ENCODE peak calls at places on chromosomes 16 and 17, in seven cellular contexts. One of them, this sample, is unnamed.

GRCh38 chr17:55308613-55309332 is 44.0 kb downstream of the HLF start:
- DNase-seq in RPMI7951: no peak
- DNase-seq in renal cortical epithelial cell: no peak
- DNase-seq in erythroblast: no peak
- DNase-seq in amniotic stem cell: no peak
- DNase-seq in activated T-cell treated with anti-CD3 and anti-CD28 coated beads, Interleukin-2, amount 50 U/mL, for 4 hours: no peak
- DNase-seq in HFFc6: no peak
- DNase-seq in this sample: no peak

GRCh38 chr17:79832211-79833109 is 6.8 kb downstream of the CBX4 start:
- DNase-seq in renal cortical epithelial cell: no peak
- DNase-seq in amniotic stem cell: no peak
- DNase-seq in erythroblast: no peak
- DNase-seq in activated T-cell treated with anti-CD3 and anti-CD28 coated beads, Interleukin-2, amount 50 U/mL, for 4 hours: no peak
- DNase-seq in RPMI7951: peak
- DNase-seq in HFFc6: no peak
- DNase-seq in this sample: no peak

GRCh38 chr16:84643180-84643583 is 5.1 kb upstream of the KLHL36 start:
- DNase-seq in activated T-cell treated with anti-CD3 and anti-CD28 coated beads, Interleukin-2, amount 50 U/mL, for 4 hours: no peak
- DNase-seq in erythroblast: no peak
- DNase-seq in amniotic stem cell: peak
- DNase-seq in RPMI7951: peak
- DNase-seq in HFFc6: peak
- DNase-seq in renal cortical epithelial cell: peak
- DNase-seq in this sample: peak

GRCh38 chr17:79842136-79842655 is 3.0 kb upstream of the CBX4 start:
- DNase-seq in HFFc6: no peak
- DNase-seq in erythroblast: no peak
- DNase-seq in RPMI7951: no peak
- DNase-seq in renal cortical epithelial cell: no peak
- DNase-seq in activated T-cell treated with anti-CD3 and anti-CD28 coated beads, Interleukin-2, amount 50 U/mL, for 4 hours: no peak
- DNase-seq in amniotic stem cell: no peak
- DNase-seq in this sample: no peak

GRCh38 chr16:56312556-56312955 is 112.8 kb downstream of the AMFR start:
- DNase-seq in erythroblast: no peak
- DNase-seq in amniotic stem cell: no peak
- DNase-seq in renal cortical epithelial cell: no peak
- DNase-seq in activated T-cell treated with anti-CD3 and anti-CD28 coated beads, Interleukin-2, amount 50 U/mL, for 4 hours: no peak
- DNase-seq in RPMI7951: no peak
- DNase-seq in HFFc6: no peak
- DNase-seq in this sample: no peak

GRCh38 chr17:10429416-10430045 is 7.8 kb upstream of the MYH8 start:
- DNase-seq in activated T-cell treated with anti-CD3 and anti-CD28 coated beads, Interleukin-2, amount 50 U/mL, for 4 hours: no peak
- DNase-seq in renal cortical epithelial cell: no peak
- DNase-seq in HFFc6: peak
- DNase-seq in amniotic stem cell: no peak
- DNase-seq in erythroblast: no peak
- DNase-seq in RPMI7951: no peak
- DNase-seq in this sample: no peak

GRCh38 chr17:47078801-47079200 is 99.7 kb upstream of the RPRML start:
- DNase-seq in erythroblast: no peak
- DNase-seq in amniotic stem cell: no peak
- DNase-seq in activated T-cell treated with anti-CD3 and anti-CD28 coated beads, Interleukin-2, amount 50 U/mL, for 4 hours: no peak
- DNase-seq in renal cortical epithelial cell: no peak
- DNase-seq in HFFc6: no peak
- DNase-seq in RPMI7951: no peak
- DNase-seq in this sample: no peak

GRCh38 chr17:70492368-70492767 is 323.0 kb downstream of the KCNJ2 start:
- DNase-seq in HFFc6: no peak
- DNase-seq in activated T-cell treated with anti-CD3 and anti-CD28 coated beads, Interleukin-2, amount 50 U/mL, for 4 hours: no peak
- DNase-seq in erythroblast: no peak
- DNase-seq in RPMI7951: no peak
- DNase-seq in renal cortical epithelial cell: no peak
- DNase-seq in amniotic stem cell: no peak
- DNase-seq in this sample: no peak

GRCh38 chr16:73473713-73474112 is 425.8 kb upstream of the ZFHX3 start:
- DNase-seq in RPMI7951: no peak
- DNase-seq in erythroblast: no peak
- DNase-seq in amniotic stem cell: no peak
- DNase-seq in activated T-cell treated with anti-CD3 and anti-CD28 coated beads, Interleukin-2, amount 50 U/mL, for 4 hours: no peak
- DNase-seq in HFFc6: no peak
- DNase-seq in renal cortical epithelial cell: no peak
- DNase-seq in this sample: no peak

GRCh38 chr17:75267146-75267402 is 4.0 kb downstream of the MIF4GD start:
- DNase-seq in erythroblast: no peak
- DNase-seq in HFFc6: no peak
- DNase-seq in RPMI7951: no peak
- DNase-seq in renal cortical epithelial cell: no peak
- DNase-seq in amniotic stem cell: no peak
- DNase-seq in activated T-cell treated with anti-CD3 and anti-CD28 coated beads, Interleukin-2, amount 50 U/mL, for 4 hours: no peak
- DNase-seq in this sample: no peak

GRCh38 chr17:40416671-40417070 is 1.0 kb downstream of the TOP2A start:
- DNase-seq in HFFc6: no peak
- DNase-seq in amniotic stem cell: no peak
- DNase-seq in erythroblast: peak
- DNase-seq in activated T-cell treated with anti-CD3 and anti-CD28 coated beads, Interleukin-2, amount 50 U/mL, for 4 hours: no peak
- DNase-seq in RPMI7951: no peak
- DNase-seq in renal cortical epithelial cell: no peak
- DNase-seq in this sample: no peak

GRCh38 chr16:81610144-81610842 is 165.7 kb downstream of the CMIP start:
- DNase-seq in HFFc6: peak
- DNase-seq in erythroblast: no peak
- DNase-seq in renal cortical epithelial cell: peak
- DNase-seq in activated T-cell treated with anti-CD3 and anti-CD28 coated beads, Interleukin-2, amount 50 U/mL, for 4 hours: no peak
- DNase-seq in RPMI7951: peak
- DNase-seq in amniotic stem cell: no peak
- DNase-seq in this sample: peak

GRCh38 chr16:9351841-9352434 is 260.5 kb downstream of the HAPSTR1 start:
- DNase-seq in amniotic stem cell: no peak
- DNase-seq in renal cortical epithelial cell: no peak
- DNase-seq in activated T-cell treated with anti-CD3 and anti-CD28 coated beads, Interleukin-2, amount 50 U/mL, for 4 hours: no peak
- DNase-seq in RPMI7951: no peak
- DNase-seq in HFFc6: no peak
- DNase-seq in erythroblast: no peak
- DNase-seq in this sample: no peak

GRCh38 chr17:66466933-66467367 is 164.5 kb downstream of the PRKCA start:
- DNase-seq in RPMI7951: peak
- DNase-seq in activated T-cell treated with anti-CD3 and anti-CD28 coated beads, Interleukin-2, amount 50 U/mL, for 4 hours: no peak
- DNase-seq in HFFc6: peak
- DNase-seq in renal cortical epithelial cell: peak
- DNase-seq in amniotic stem cell: peak
- DNase-seq in erythroblast: peak
- DNase-seq in this sample: peak

GRCh38 chr16:13376174-13376573 is 474.8 kb downstream of the SHISA9 start:
- DNase-seq in renal cortical epithelial cell: peak
- DNase-seq in activated T-cell treated with anti-CD3 and anti-CD28 coated beads, Interleukin-2, amount 50 U/mL, for 4 hours: no peak
- DNase-seq in amniotic stem cell: no peak
- DNase-seq in HFFc6: no peak
- DNase-seq in RPMI7951: no peak
- DNase-seq in erythroblast: no peak
- DNase-seq in this sample: no peak

GRCh38 chr17:64938925-64939474 is 19.7 kb upstream of the LRRC37A3 start:
- DNase-seq in HFFc6: peak
- DNase-seq in activated T-cell treated with anti-CD3 and anti-CD28 coated beads, Interleukin-2, amount 50 U/mL, for 4 hours: peak
- DNase-seq in renal cortical epithelial cell: peak
- DNase-seq in erythroblast: peak
- DNase-seq in amniotic stem cell: no peak
- DNase-seq in RPMI7951: peak
- DNase-seq in this sample: peak

GRCh38 chr17:81253358-81254131 is 14.4 kb downstream of the NDUFAF8 start:
- DNase-seq in RPMI7951: peak
- DNase-seq in renal cortical epithelial cell: no peak
- DNase-seq in HFFc6: no peak
- DNase-seq in activated T-cell treated with anti-CD3 and anti-CD28 coated beads, Interleukin-2, amount 50 U/mL, for 4 hours: peak
- DNase-seq in erythroblast: peak
- DNase-seq in amniotic stem cell: no peak
- DNase-seq in this sample: no peak

GRCh38 chr17:9228408-9229159 is 207.3 kb downstream of the NTN1 start:
- DNase-seq in activated T-cell treated with anti-CD3 and anti-CD28 coated beads, Interleukin-2, amount 50 U/mL, for 4 hours: no peak
- DNase-seq in amniotic stem cell: no peak
- DNase-seq in erythroblast: no peak
- DNase-seq in RPMI7951: peak
- DNase-seq in HFFc6: peak
- DNase-seq in renal cortical epithelial cell: no peak
- DNase-seq in this sample: peak

GRCh38 chr17:18182190-18182977 is 1.2 kb upstream of the ALKBH5 start:
- DNase-seq in RPMI7951: no peak
- DNase-seq in activated T-cell treated with anti-CD3 and anti-CD28 coated beads, Interleukin-2, amount 50 U/mL, for 4 hours: no peak
- DNase-seq in erythroblast: no peak
- DNase-seq in renal cortical epithelial cell: no peak
- DNase-seq in amniotic stem cell: no peak
- DNase-seq in HFFc6: no peak
- DNase-seq in this sample: peak

GRCh38 chr16:5502467-5502869 is 404.9 kb upstream of the EEF2KMT start:
- DNase-seq in renal cortical epithelial cell: no peak
- DNase-seq in amniotic stem cell: no peak
- DNase-seq in erythroblast: peak
- DNase-seq in activated T-cell treated with anti-CD3 and anti-CD28 coated beads, Interleukin-2, amount 50 U/mL, for 4 hours: no peak
- DNase-seq in RPMI7951: peak
- DNase-seq in HFFc6: peak
- DNase-seq in this sample: peak

GRCh38 chr16:80792031-80792430 is 12.4 kb downstream of the CDYL2 start:
- DNase-seq in erythroblast: no peak
- DNase-seq in renal cortical epithelial cell: no peak
- DNase-seq in amniotic stem cell: no peak
- DNase-seq in RPMI7951: no peak
- DNase-seq in activated T-cell treated with anti-CD3 and anti-CD28 coated beads, Interleukin-2, amount 50 U/mL, for 4 hours: no peak
- DNase-seq in HFFc6: no peak
- DNase-seq in this sample: no peak

GRCh38 chr16:53132406-53132805 is 77.6 kb downstream of the CHD9 start:
- DNase-seq in erythroblast: peak
- DNase-seq in amniotic stem cell: no peak
- DNase-seq in HFFc6: no peak
- DNase-seq in renal cortical epithelial cell: no peak
- DNase-seq in RPMI7951: no peak
- DNase-seq in activated T-cell treated with anti-CD3 and anti-CD28 coated beads, Interleukin-2, amount 50 U/mL, for 4 hours: no peak
- DNase-seq in this sample: no peak

GRCh38 chr17:27559506-27559931 is 71.5 kb upstream of the LGALS9 start:
- DNase-seq in amniotic stem cell: no peak
- DNase-seq in renal cortical epithelial cell: no peak
- DNase-seq in erythroblast: no peak
- DNase-seq in HFFc6: no peak
- DNase-seq in activated T-cell treated with anti-CD3 and anti-CD28 coated beads, Interleukin-2, amount 50 U/mL, for 4 hours: no peak
- DNase-seq in RPMI7951: no peak
- DNase-seq in this sample: no peak

GRCh38 chr17:14792751-14793150 is 472.4 kb downstream of the PMP22 start:
- DNase-seq in RPMI7951: no peak
- DNase-seq in HFFc6: no peak
- DNase-seq in amniotic stem cell: no peak
- DNase-seq in erythroblast: no peak
- DNase-seq in renal cortical epithelial cell: no peak
- DNase-seq in activated T-cell treated with anti-CD3 and anti-CD28 coated beads, Interleukin-2, amount 50 U/mL, for 4 hours: no peak
- DNase-seq in this sample: peak

GRCh38 chr17:36500745-36501225 is 14.3 kb downstream of the ZNHIT3 start:
- DNase-seq in HFFc6: no peak
- DNase-seq in RPMI7951: no peak
- DNase-seq in erythroblast: no peak
- DNase-seq in renal cortical epithelial cell: no peak
- DNase-seq in activated T-cell treated with anti-CD3 and anti-CD28 coated beads, Interleukin-2, amount 50 U/mL, for 4 hours: no peak
- DNase-seq in amniotic stem cell: no peak
- DNase-seq in this sample: no peak